ENCODE peak calls at places on chromosomes 4 and X, in nine cellular contexts. M, E, A, B, N, P, Q, K and H are unnamed samples.

GRCh38 chr4:90943311-90943710 is 816.1 kb downstream of the CCSER1 start:
- DNase-seq in N (no peak), M (no peak), Q (peak), P (no peak), E (no peak), B (no peak), A (no peak), K (no peak), H (no peak)

GRCh38 chrX:104335765-104336164 is 81.0 kb upstream of the ESX1 start:
- DNase-seq in M (no peak), A (no peak), B (no peak), K (no peak), E (no peak), P (no peak), Q (peak), N (no peak), H (no peak)

GRCh38 chrX:40012039-40012799 is 85.5 kb downstream of the BCOR start:
- DNase-seq in A (peak), E (peak), P (no peak), B (peak), N (no peak), M (no peak), K (no peak), Q (no peak), H (no peak)

GRCh38 chr4:2042207-2042946 is 16.8 kb upstream of the NAT8L start:
- DNase-seq in A (no peak), K (peak), M (no peak), E (peak), B (no peak), P (peak), Q (no peak), N (no peak), H (no peak)

GRCh38 chrX:132171881-132172280 is 44.1 kb upstream of the FRMD7 start:
- DNase-seq in K (no peak), B (no peak), E (no peak), Q (no peak), N (no peak), P (no peak), M (no peak), A (no peak), H (no peak)

GRCh38 chrX:128623361-128623760 is 571.2 kb upstream of the ACTRT1 start:
- DNase-seq in M (no peak), A (no peak), N (no peak), B (no peak), P (no peak), E (no peak), Q (no peak), K (no peak), H (no peak)

GRCh38 chr4:137156054-137156453 is 376.2 kb downstream of the PCDH18 start:
- DNase-seq in N (no peak), A (no peak), B (no peak), P (no peak), K (no peak), M (no peak), Q (no peak), E (no peak), H (no peak)

GRCh38 chr4:2799444-2799911 is 6.6 kb downstream of the SH3BP2 start:
- DNase-seq in B (peak), P (no peak), N (no peak), K (no peak), M (no peak), A (peak), E (peak), Q (no peak), H (no peak)